ENCODE peak calls at places on chromosomes 16 and 17, in eight cellular contexts. One of them, this sample, is unnamed.

GRCh38 chr17:15409721-15410247 is 57.6 kb downstream of the CDRT4 start:
- DNase-seq in tibial nerve: peak; percentile 47
- DNase-seq in activated naive CD4-positive, alpha-beta T cell treated with anti-CD3 and anti-CD28 coated beads, Interleukin-2, amount 50 U/mL, for 72 hours: no peak
- DNase-seq in H7: no peak
- DNase-seq in AG10803: peak; percentile 99
- DNase-seq in non-pigmented ciliary epithelial cell: peak; percentile 90
- DNase-seq in NCI-H1048: no peak
- DNase-seq in Caco-2: no peak
- DNase-seq in this sample: no peak

GRCh38 chr17:6070280-6070894 is at the start of gene WSCD1:
- DNase-seq in AG10803: no peak
- DNase-seq in NCI-H1048: no peak
- DNase-seq in tibial nerve: no peak
- DNase-seq in activated naive CD4-positive, alpha-beta T cell treated with anti-CD3 and anti-CD28 coated beads, Interleukin-2, amount 50 U/mL, for 72 hours: no peak
- DNase-seq in H7: peak; percentile 95
- DNase-seq in non-pigmented ciliary epithelial cell: no peak
- DNase-seq in Caco-2: no peak
- DNase-seq in this sample: peak; percentile 60

GRCh38 chr16:49855280-49855821 is 561 bp downstream of the ZNF423 start:
- DNase-seq in tibial nerve: peak; percentile 70
- DNase-seq in activated naive CD4-positive, alpha-beta T cell treated with anti-CD3 and anti-CD28 coated beads, Interleukin-2, amount 50 U/mL, for 72 hours: no peak
- DNase-seq in non-pigmented ciliary epithelial cell: no peak
- DNase-seq in H7: no peak
- DNase-seq in NCI-H1048: no peak
- DNase-seq in Caco-2: peak; percentile 79
- DNase-seq in AG10803: peak; percentile 67
- DNase-seq in this sample: peak; percentile 87

GRCh38 chr17:58947411-58948208 is 159.1 kb downstream of the TRIM37 start:
- DNase-seq in NCI-H1048: no peak
- DNase-seq in tibial nerve: no peak
- DNase-seq in Caco-2: no peak
- DNase-seq in activated naive CD4-positive, alpha-beta T cell treated with anti-CD3 and anti-CD28 coated beads, Interleukin-2, amount 50 U/mL, for 72 hours: no peak
- DNase-seq in AG10803: no peak
- DNase-seq in non-pigmented ciliary epithelial cell: no peak
- DNase-seq in H7: no peak
- DNase-seq in this sample: no peak

GRCh38 chr16:10554569-10554968 is 25.8 kb downstream of the EMP2 start:
- DNase-seq in Caco-2: no peak
- DNase-seq in non-pigmented ciliary epithelial cell: no peak
- DNase-seq in activated naive CD4-positive, alpha-beta T cell treated with anti-CD3 and anti-CD28 coated beads, Interleukin-2, amount 50 U/mL, for 72 hours: no peak
- DNase-seq in tibial nerve: no peak
- DNase-seq in H7: no peak
- DNase-seq in NCI-H1048: no peak
- DNase-seq in AG10803: no peak
- DNase-seq in this sample: no peak

GRCh38 chr16:2236362-2237075 is at the start of gene DNASE1L2:
- DNase-seq in AG10803: no peak
- DNase-seq in H7: peak; percentile 94
- DNase-seq in non-pigmented ciliary epithelial cell: no peak
- DNase-seq in Caco-2: peak; percentile 51
- DNase-seq in NCI-H1048: no peak
- DNase-seq in tibial nerve: no peak
- DNase-seq in activated naive CD4-positive, alpha-beta T cell treated with anti-CD3 and anti-CD28 coated beads, Interleukin-2, amount 50 U/mL, for 72 hours: no peak
- DNase-seq in this sample: peak; percentile 68

GRCh38 chr17:48559609-48560451 is 14.9 kb upstream of the HOXB2 start:
- DNase-seq in NCI-H1048: no peak
- DNase-seq in Caco-2: no peak
- DNase-seq in tibial nerve: no peak
- DNase-seq in non-pigmented ciliary epithelial cell: no peak
- DNase-seq in activated naive CD4-positive, alpha-beta T cell treated with anti-CD3 and anti-CD28 coated beads, Interleukin-2, amount 50 U/mL, for 72 hours: no peak
- DNase-seq in H7: peak; percentile 61
- DNase-seq in AG10803: no peak
- DNase-seq in this sample: no peak

GRCh38 chr16:11737678-11738077 is 5.0 kb downstream of the TXNDC11 start:
- DNase-seq in non-pigmented ciliary epithelial cell: no peak
- DNase-seq in AG10803: no peak
- DNase-seq in Caco-2: no peak
- DNase-seq in H7: no peak
- DNase-seq in activated naive CD4-positive, alpha-beta T cell treated with anti-CD3 and anti-CD28 coated beads, Interleukin-2, amount 50 U/mL, for 72 hours: no peak
- DNase-seq in tibial nerve: no peak
- DNase-seq in NCI-H1048: no peak
- DNase-seq in this sample: no peak

GRCh38 chr17:10114931-10115535 is 83.4 kb downstream of the GAS7 start:
- DNase-seq in activated naive CD4-positive, alpha-beta T cell treated with anti-CD3 and anti-CD28 coated beads, Interleukin-2, amount 50 U/mL, for 72 hours: peak; percentile 65
- DNase-seq in tibial nerve: peak; percentile 86
- DNase-seq in non-pigmented ciliary epithelial cell: peak; percentile 79
- DNase-seq in H7: peak; percentile 67
- DNase-seq in NCI-H1048: no peak
- DNase-seq in AG10803: peak; percentile 99
- DNase-seq in Caco-2: no peak
- DNase-seq in this sample: no peak

This sample was measured in GM23338.